ENCODE peak calls at places on chromosomes 5 and 9, in six cellular contexts. S, T, K, L, X and V are unnamed samples.

GRCh38 chr5:77066823-77067442 is 20.2 kb downstream of the ZBED3 start:
- DNase-seq in X (no peak), S (no peak), T (no peak), L (no peak), K (no peak), V (no peak)

GRCh38 chr9:112285056-112285455 is 48.4 kb downstream of the PTBP3 start:
- DNase-seq in S (no peak), K (no peak), T (no peak), X (no peak), L (no peak), V (no peak)

GRCh38 chr5:65152131-65152530 is 329.6 kb downstream of the ADAMTS6 start:
- DNase-seq in L (no peak), T (no peak), X (peak; percentile 39), S (no peak), K (no peak), V (no peak)

GRCh38 chr9:109206670-109207069 is 39.6 kb upstream of the FRRS1L start:
- DNase-seq in X (no peak), S (no peak), T (no peak), K (no peak), L (no peak), V (no peak)

GRCh38 chr5:132011561-132012384 is at the start of gene ACSL6:
- DNase-seq in L (no peak), T (no peak), S (no peak), X (peak; percentile 37), K (no peak), V (no peak)

GRCh38 chr9:99181621-99182020 is 40.1 kb downstream of the ALG2 start:
- DNase-seq in T (peak; percentile 85), L (no peak), K (no peak), S (no peak), X (no peak), V (no peak)

GRCh38 chr5:138611295-138612220 is 36.4 kb upstream of the HSPA9 start:
- DNase-seq in L (no peak), X (no peak), T (no peak), K (no peak), S (no peak), V (no peak)

GRCh38 chr9:72996684-72997314 is 43.9 kb upstream of the ALDH1A1 start:
- DNase-seq in X (no peak), T (no peak), L (no peak), K (no peak), S (no peak), V (no peak)

DNA sequence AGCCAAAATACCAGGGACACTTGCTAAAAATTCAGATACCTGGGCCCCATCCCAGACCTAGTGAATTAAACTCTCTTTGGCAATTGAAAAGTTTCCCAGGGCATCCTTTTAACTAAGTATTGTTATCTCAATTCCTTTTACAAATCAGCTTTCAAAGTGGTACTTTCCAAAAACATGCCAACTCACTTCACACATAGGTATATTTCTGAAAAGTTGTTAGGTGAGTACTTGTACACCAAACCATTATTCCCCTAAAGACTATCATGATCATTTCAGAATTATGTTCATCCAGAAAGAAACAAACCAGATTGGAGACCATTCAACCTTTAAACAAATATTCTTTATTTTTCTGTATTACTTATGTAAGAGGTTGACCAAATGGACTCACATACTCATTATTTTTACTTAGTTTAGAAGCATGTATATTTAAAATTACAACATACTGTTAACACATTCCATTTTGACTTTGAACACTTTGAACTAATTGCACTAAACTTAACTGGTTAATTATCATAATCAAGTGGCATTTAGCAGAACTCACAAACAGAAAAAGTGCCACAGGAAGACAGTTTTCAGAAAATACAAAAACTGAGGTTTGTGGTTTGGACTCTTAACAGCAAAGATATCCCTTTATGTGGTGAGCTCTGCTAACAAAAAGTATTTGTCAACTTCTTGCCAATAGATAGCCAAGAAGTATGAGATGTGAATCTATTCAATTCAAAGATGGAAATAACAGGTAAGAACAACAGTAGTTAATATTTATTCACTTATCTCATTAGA is 40.7 kb downstream of the KIAA0825 start:
- DNase-seq in K (no peak), X (no peak), S (no peak), T (peak; percentile 45), L (no peak), V (no peak)
- H3K4me3 ChIP-seq in K (no peak overlapping the region), X (no peak overlapping the region), S (no peak overlapping the region), T (no peak overlapping the region), L (no peak overlapping the region), V (no peak overlapping the region)

GRCh38 chr5:172886974-172887491 is 53.0 kb downstream of the ERGIC1 start:
- DNase-seq in T (no peak), K (peak; percentile 81), S (peak; percentile 16), L (no peak), X (peak; percentile 53), V (no peak)
- TF ChIP-seq POLR2AphosphoS5 in T (no peak), K (peak; percentile 68), S (no peak), L (no peak), X (peak; percentile 41), V (no peak)

GRCh38 chr9:129270903-129271431 is 92.9 kb upstream of the IER5L start:
- DNase-seq in L (no peak), K (no peak), T (peak; percentile 76), X (peak; percentile 28), S (no peak), V (no peak)
- H3K4me3 ChIP-seq in L (no peak overlapping the region), K (peak overlapping the region; percentile 35), T (peak overlapping the region; percentile 18), X (no peak overlapping the region), S (no peak overlapping the region), V (no peak overlapping the region)

DNA sequence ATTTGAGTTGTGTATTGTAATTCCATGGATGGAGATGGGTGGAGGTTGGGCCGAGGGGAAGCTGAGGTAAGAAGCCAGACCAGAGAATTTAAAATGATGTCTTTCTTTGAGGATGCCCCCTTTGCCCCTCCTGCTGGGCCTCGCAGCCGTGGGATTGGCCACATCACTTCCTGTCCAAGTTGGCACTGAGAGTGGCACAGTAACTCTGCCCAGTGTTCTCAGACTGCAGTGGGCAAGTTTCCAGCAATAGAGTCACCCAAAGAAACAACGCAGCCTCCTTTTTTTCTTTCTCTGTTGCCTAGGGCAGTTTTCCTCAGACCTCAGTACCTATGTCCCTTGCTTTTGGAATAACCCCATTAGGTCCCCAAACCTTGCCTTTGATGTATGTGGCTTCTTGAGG is 306.6 kb upstream of the DMRT1 start:
- DNase-seq in T (no peak), X (peak; percentile 45), S (no peak), L (no peak), K (peak; percentile 81), V (no peak)
- TF ChIP-seq POLR2AphosphoS5 in T (no peak), X (no peak), S (no peak), L (no peak), K (peak; percentile 20), V (no peak)